ENCODE peak calls at places on chromosomes 4 and X, in four cellular contexts. U is fibroblast of mammary gland, M is GM23248, Y is midbrain. R is an unnamed sample.

GRCh38 chr4:73139245-73139644 is 69.7 kb upstream of the COX18 start:
- DNase-seq in U (peak), M (no peak), Y (no peak), R (no peak)

GRCh38 chrX:7147431-7147977 is at the start of gene STS:
- DNase-seq in U (peak), M (no peak), Y (peak), R (peak)

GRCh38 chr4:60455380-60455779 is 744.7 kb upstream of the ADGRL3 start:
- DNase-seq in U (no peak), M (no peak), Y (no peak), R (no peak)

GRCh38 chr4:80184791-80185756 is 12.2 kb upstream of the PRDM8 start:
- DNase-seq in U (peak), M (peak), Y (no peak), R (no peak)

GRCh38 chrX:44503550-44503949 is 39.1 kb downstream of the FUNDC1 start:
- DNase-seq in U (no peak), M (no peak), Y (no peak), R (no peak)

GRCh38 chrX:104863466-104863865 is 297.5 kb downstream of the IL1RAPL2 start:
- DNase-seq in U (no peak), M (no peak), Y (no peak), R (no peak)

GRCh38 chrX:39777623-39778025 is 320.1 kb downstream of the BCOR start:
- DNase-seq in U (no peak), M (no peak), Y (no peak), R (no peak)

GRCh38 chrX:117973175-117974075 is 143.2 kb downstream of the KLHL13 start:
- DNase-seq in U (no peak), M (no peak), Y (no peak), R (no peak)

GRCh38 chr4:1516881-1517480 is 110.7 kb upstream of the NKX1-1 start:
- DNase-seq in U (no peak), M (no peak), Y (no peak), R (no peak)

GRCh38 chr4:5942947-5943346 is 50.1 kb upstream of the CRMP1 start:
- DNase-seq in U (no peak), M (no peak), Y (no peak), R (no peak)

GRCh38 chrX:40167240-40168182 is 69.8 kb upstream of the BCOR start:
- DNase-seq in U (no peak), M (peak), Y (no peak), R (no peak)

GRCh38 chrX:30278365-30278764 is 30.8 kb downstream of the NR0B1 start:
- DNase-seq in U (peak), M (peak), Y (no peak), R (no peak)

GRCh38 chr4:21802406-21802805 is 146.2 kb downstream of the KCNIP4 start:
- DNase-seq in U (peak), M (peak), Y (no peak), R (no peak)